ENCODE peak calls at places on chromosomes 3 and 15, in seven cellular contexts. F is NCI-H1092 treated with DMSO at 0.1 percent for 48 hours; D is GOT3; W is activated CD4-positive, alpha-beta T cell treated with anti-CD3 and anti-CD28 coated beads for 36 hours; X is substantia nigra; J is LHCN-M2; Y is naive thymus-derived CD8-positive, alpha-beta T cell. N is an unnamed sample.

GRCh38 chr3:4356642-4357041 is 53.5 kb downstream of the SETMAR start:
- DNase-seq in W (no peak), D (no peak), F (no peak), J (no peak), X (no peak), Y (no peak), N (no peak)

GRCh38 chr3:5217824-5218595 is 30.5 kb downstream of the EDEM1 start:
- DNase-seq in Y (no peak), W (no peak), F (no peak), J (no peak), X (no peak), D (no peak), N (no peak)

GRCh38 chr15:62737551-62737950 is 305.0 kb upstream of the TPM1 start:
- DNase-seq in D (no peak), X (no peak), W (no peak), J (no peak), Y (no peak), F (no peak), N (no peak)

GRCh38 chr3:84965141-84965540 is 6.4 kb downstream of the CADM2 start:
- DNase-seq in X (no peak), W (no peak), Y (no peak), D (no peak), J (no peak), F (peak), N (no peak)

GRCh38 chr15:68666812-68667450 is 88.1 kb downstream of the CORO2B start:
- DNase-seq in F (peak), X (no peak), W (no peak), Y (no peak), D (no peak), J (no peak), N (no peak)

GRCh38 chr15:43329222-43329959 is 982 bp downstream of the LCMT2 start:
- DNase-seq in X (no peak), Y (peak), F (peak), D (no peak), J (peak), W (peak), N (no peak)

GRCh38 chr15:31230630-31231485 is 95.8 kb upstream of the KLF13 start:
- DNase-seq in W (no peak), D (no peak), F (no peak), Y (no peak), J (no peak), X (no peak), N (no peak)

GRCh38 chr15:64501396-64501716 is 41.0 kb downstream of the ZNF609 start:
- DNase-seq in F (peak), J (peak), D (no peak), X (no peak), Y (no peak), W (no peak), N (no peak)

GRCh38 chr15:43769584-43770228 is 7.1 kb downstream of the ELL3 start:
- DNase-seq in D (no peak), X (no peak), F (no peak), Y (peak), J (peak), W (peak), N (peak)

GRCh38 chr3:44992555-44993470 is 16.8 kb downstream of the EXOSC7 start:
- DNase-seq in X (no peak), W (peak), Y (no peak), F (no peak), J (peak), D (no peak), N (peak)

GRCh38 chr3:67691207-67691606 is 36.8 kb upstream of the SUCLG2 start:
- DNase-seq in D (no peak), J (no peak), X (no peak), W (no peak), Y (no peak), F (no peak), N (no peak)

GRCh38 chr3:123297627-123297899 is 95.8 kb downstream of the SEC22A start:
- DNase-seq in X (no peak), F (no peak), Y (no peak), J (no peak), W (peak), D (no peak), N (no peak)

GRCh38 chr3:126629999-126630398 is 24.9 kb downstream of the TXNRD3 start:
- DNase-seq in W (no peak), D (no peak), X (no peak), J (no peak), Y (no peak), F (no peak), N (no peak)

GRCh38 chr3:192487032-192487431 is 240.3 kb downstream of the FGF12 start:
- DNase-seq in F (no peak), X (no peak), W (no peak), J (no peak), D (no peak), Y (no peak), N (no peak)

GRCh38 chr3:185781759-185782158 is 43.1 kb downstream of the IGF2BP2 start:
- DNase-seq in X (no peak), J (peak), Y (no peak), W (no peak), F (no peak), D (no peak), N (peak)

GRCh38 chr3:104206925-104207324 is 1159.8 kb upstream of the ALCAM start:
- DNase-seq in J (no peak), W (no peak), Y (no peak), D (no peak), F (no peak), X (no peak), N (peak)

GRCh38 chr3:172201990-172202318 is 162.6 kb downstream of the FNDC3B start:
- DNase-seq in Y (no peak), X (no peak), W (no peak), F (no peak), D (no peak), J (peak), N (peak)

GRCh38 chr15:100943074-100943473 is 23.9 kb downstream of the LRRK1 start:
- DNase-seq in W (no peak), X (no peak), J (no peak), Y (no peak), F (no peak), D (no peak), N (no peak)

GRCh38 chr3:66598168-66598567 is 97.3 kb upstream of the LRIG1 start:
- DNase-seq in Y (no peak), J (no peak), W (no peak), F (no peak), D (no peak), X (no peak), N (peak)

GRCh38 chr3:4719011-4719649 is 226.0 kb downstream of the ITPR1 start:
- DNase-seq in D (no peak), W (no peak), X (no peak), J (peak), F (no peak), Y (no peak), N (no peak)

GRCh38 chr15:68278345-68279217 is 1.0 kb downstream of the FEM1B start:
- DNase-seq in F (peak), W (peak), D (no peak), J (peak), X (no peak), Y (no peak), N (no peak)

GRCh38 chr3:67605377-67605776 is 49.0 kb downstream of the SUCLG2 start:
- DNase-seq in W (peak), F (no peak), J (peak), D (no peak), X (no peak), Y (no peak), N (peak)

GRCh38 chr3:14412831-14413380 is 10.5 kb downstream of the SLC6A6 start:
- DNase-seq in W (no peak), X (no peak), Y (no peak), F (no peak), D (no peak), J (no peak), N (no peak)

GRCh38 chr3:156024904-156025303 is 95.5 kb upstream of the KCNAB1 start:
- DNase-seq in D (no peak), X (no peak), J (no peak), F (no peak), W (no peak), Y (no peak), N (no peak)

GRCh38 chr3:143895805-143896204 is 47.5 kb upstream of the SLC9A9 start:
- DNase-seq in D (no peak), X (no peak), Y (no peak), F (no peak), J (peak), W (no peak), N (peak)

GRCh38 chr3:12232785-12233317 is 56.0 kb upstream of the PPARG start:
- DNase-seq in F (no peak), W (peak), D (no peak), X (no peak), Y (no peak), J (no peak), N (no peak)

GRCh38 chr3:152558386-152558785 is 276.5 kb upstream of the P2RY1 start:
- DNase-seq in W (no peak), D (no peak), X (no peak), Y (no peak), F (no peak), J (no peak), N (no peak)

GRCh38 chr15:74343797-74344127 is 23.7 kb downstream of the CYP11A1 start:
- DNase-seq in D (no peak), J (no peak), W (no peak), F (no peak), X (no peak), Y (no peak), N (no peak)